ENCODE peak calls at places on chromosomes 7 and 10, in four cellular contexts. M is renal cortical epithelial cell, N is upper lobe of right lung, A is K562. X is an unnamed sample.

GRCh38 chr7:23334482-23335056 is 35.4 kb downstream of the MALSU1 start:
- DNase-seq in A (no peak), N (no peak), M (peak), X (peak)

GRCh38 chr7:117780832-117781231 is 92.4 kb downstream of the CTTNBP2 start:
- DNase-seq in N (no peak), M (no peak), A (no peak), X (no peak)

GRCh38 chr10:119159332-119159731 is 6.2 kb downstream of the SFXN4 start:
- DNase-seq in M (no peak), A (no peak), N (no peak), X (no peak)

GRCh38 chr10:14889318-14889717 is 10.7 kb downstream of the SUV39H2 start:
- DNase-seq in N (no peak), M (peak), A (peak), X (no peak)

GRCh38 chr10:132685121-132685891 is 100.6 kb downstream of the NKX6-2 start:
- DNase-seq in A (peak), M (peak), N (peak), X (no peak)

GRCh38 chr10:3935141-3935540 is 150.1 kb upstream of the KLF6 start:
- DNase-seq in N (no peak), M (peak), A (no peak), X (no peak)

GRCh38 chr10:63099734-63100133 is 33.4 kb upstream of the NRBF2 start:
- DNase-seq in A (no peak), N (no peak), M (no peak), X (no peak)

GRCh38 chr10:86968271-86968993 is at the start of gene ADIRF:
- DNase-seq in A (no peak), N (peak), M (no peak), X (no peak)

GRCh38 chr7:98090116-98090515 is 16.5 kb upstream of the LMTK2 start:
- DNase-seq in A (no peak), M (no peak), N (no peak), X (no peak)

GRCh38 chr10:23399701-23400144 is 39.2 kb upstream of the OTUD1 start:
- DNase-seq in A (no peak), N (no peak), M (peak), X (peak)

GRCh38 chr10:108454793-108455192 is 1290.3 kb upstream of the SORCS1 start:
- DNase-seq in N (no peak), M (no peak), A (no peak), X (no peak)